ENCODE peak calls at places on chromosome 21, in five cellular contexts. D is CD8-positive, alpha-beta T cell; U is hepatocyte; B is heart left ventricle; A is T-helper 9 cell. C is an unnamed sample.

GRCh38 chr21:14620152-14620551 is 74.0 kb upstream of the SAMSN1 start:
- DNase-seq in D (no peak), U (no peak), B (no peak), A (no peak), C (no peak)

GRCh38 chr21:34054259-34054658 is 19.1 kb upstream of the MRPS6 start:
- DNase-seq in D (no peak), U (no peak), B (no peak), A (no peak), C (no peak)

GRCh38 chr21:27734146-27734545 is 767.3 kb upstream of the ADAMTS5 start:
- DNase-seq in D (no peak), U (no peak), B (no peak), A (no peak), C (no peak)

GRCh38 chr21:41877901-41878830 is 978 bp downstream of the PRDM15 start:
- DNase-seq in D (no peak), U (peak; percentile 49), B (no peak), A (peak; percentile 12), C (no peak)

GRCh38 chr21:33308586-33309490 is 15.9 kb upstream of the IFNAR1 start:
- DNase-seq in D (no peak), U (no peak), B (no peak), A (no peak), C (peak; percentile 56)

GRCh38 chr21:15495965-15496364 is 233.8 kb upstream of the USP25 start:
- DNase-seq in D (no peak), U (no peak), B (no peak), A (no peak), C (no peak)

GRCh38 chr21:44407493-44407892 is 47.8 kb upstream of the LRRC3 start:
- DNase-seq in D (peak; percentile 42), U (no peak), B (no peak), A (no peak), C (no peak)

GRCh38 chr21:39221282-39221996 is 38.2 kb upstream of the PSMG1 start:
- DNase-seq in D (no peak), U (no peak), B (no peak), A (no peak), C (no peak)

GRCh38 chr21:36320421-36321324 is 676 bp downstream of the MORC3 start:
- DNase-seq in D (no peak), U (peak; percentile 80), B (peak; percentile 76), A (no peak), C (peak; percentile 66)

GRCh38 chr21:18970941-18971340 is 567.4 kb upstream of the TMPRSS15 start:
- DNase-seq in D (no peak), U (no peak), B (no peak), A (no peak), C (no peak)

GRCh38 chr21:36888466-36888865 is 78.0 kb downstream of the HLCS start:
- DNase-seq in D (no peak), U (no peak), B (no peak), A (no peak), C (peak; percentile 30)

GRCh38 chr21:15826147-15826780 is 96.5 kb downstream of the USP25 start:
- DNase-seq in D (peak; percentile 23), U (peak; percentile 66), B (no peak), A (no peak), C (no peak)

GRCh38 chr21:45926281-45926680 is 55.3 kb upstream of the COL6A1 start:
- DNase-seq in D (no peak), U (no peak), B (no peak), A (no peak), C (no peak)

GRCh38 chr21:15066231-15066577 is 1.4 kb upstream of the NRIP1 start:
- DNase-seq in D (no peak), U (no peak), B (no peak), A (no peak), C (no peak)

GRCh38 chr21:30408782-30409494 is 13.1 kb downstream of the KRTAP13-1 start:
- DNase-seq in D (no peak), U (peak; percentile 81), B (peak; percentile 42), A (no peak), C (no peak)

GRCh38 chr21:38997051-38997450 is 186.2 kb downstream of the PSMG1 start:
- DNase-seq in D (no peak), U (no peak), B (no peak), A (no peak), C (no peak)

GRCh38 chr21:36825683-36826082 is 126.8 kb downstream of the SIM2 start:
- DNase-seq in D (no peak), U (no peak), B (no peak), A (no peak), C (no peak)

GRCh38 chr21:38857152-38857825 is 51.6 kb downstream of the ETS2 start:
- DNase-seq in D (no peak), U (peak; percentile 23), B (no peak), A (no peak), C (no peak)

GRCh38 chr21:29196021-29196663 is 65.7 kb downstream of the MAP3K7CL start:
- DNase-seq in D (peak; percentile 57), U (peak; percentile 70), B (peak; percentile 57), A (peak; percentile 23), C (peak; percentile 77)

GRCh38 chr21:44463716-44464115 is 8.4 kb downstream of the LRRC3 start:
- DNase-seq in D (no peak), U (no peak), B (no peak), A (no peak), C (no peak)

GRCh38 chr21:42677339-42678117 is 24.1 kb downstream of the PDE9A start:
- DNase-seq in D (no peak), U (no peak), B (no peak), A (no peak), C (no peak)

GRCh38 chr21:28099296-28099695 is 893.4 kb downstream of the LTN1 start:
- DNase-seq in D (no peak), U (peak; percentile 54), B (peak; percentile 66), A (no peak), C (no peak)

GRCh38 chr21:44793269-44794030 is 8.2 kb downstream of the UBE2G2 start:
- DNase-seq in D (peak; percentile 54), U (peak; percentile 83), B (peak; percentile 48), A (peak; percentile 31), C (no peak)

GRCh38 chr21:17711896-17712295 is 99.2 kb upstream of the BTG3 start:
- DNase-seq in D (no peak), U (no peak), B (no peak), A (no peak), C (no peak)

GRCh38 chr21:37073417-37074194 is 552 bp downstream of the TTC3 start:
- DNase-seq in D (peak; percentile 85), U (peak; percentile 74), B (peak; percentile 67), A (peak; percentile 57), C (no peak)

GRCh38 chr21:33057385-33057940 is 12.5 kb upstream of the OLIG1 start:
- DNase-seq in D (no peak), U (no peak), B (no peak), A (no peak), C (no peak)

GRCh38 chr21:43864313-43864805 is 664 bp upstream of the AGPAT3 start:
- DNase-seq in D (no peak), U (peak; percentile 81), B (peak; percentile 51), A (peak; percentile 14), C (no peak)

GRCh38 chr21:34640858-34641257 is 25.9 kb upstream of the RCAN1 start:
- DNase-seq in D (no peak), U (no peak), B (no peak), A (no peak), C (peak; percentile 23)

GRCh38 chr21:44823179-44823654 is 5.4 kb upstream of the SUMO3 start:
- DNase-seq in D (no peak), U (no peak), B (no peak), A (no peak), C (no peak)

GRCh38 chr21:31888936-31889371 is 16.1 kb downstream of the HUNK start:
- DNase-seq in D (no peak), U (peak; percentile 58), B (no peak), A (no peak), C (no peak)

GRCh38 chr21:39593522-39593921 is 19.2 kb upstream of the B3GALT5 start:
- DNase-seq in D (no peak), U (no peak), B (no peak), A (no peak), C (no peak)

GRCh38 chr21:33042812-33043211 is 17.1 kb downstream of the OLIG2 start:
- DNase-seq in D (no peak), U (no peak), B (no peak), A (no peak), C (no peak)

GRCh38 chr21:33123396-33124120 is 53.6 kb downstream of the OLIG1 start:
- DNase-seq in D (no peak), U (no peak), B (no peak), A (no peak), C (no peak)

GRCh38 chr21:42311160-42311559 is 4.0 kb downstream of the TFF3 start:
- DNase-seq in D (no peak), U (no peak), B (no peak), A (no peak), C (no peak)

GRCh38 chr21:30232011-30232410 is 16.1 kb upstream of the CLDN8 start:
- DNase-seq in D (no peak), U (no peak), B (no peak), A (no peak), C (no peak)